ENCODE peak calls at places on chromosome 5, in four cellular contexts. One of them, this sample, is unnamed.

GRCh38 chr5:15286659-15287058 is 213.3 kb upstream of the FBXL7 start:
- DNase-seq in dorsolateral prefrontal cortex: peak
- DNase-seq in Peyer's patch: no peak
- DNase-seq in neural progenitor cell: peak
- DNase-seq in this sample: no peak

GRCh38 chr5:116472274-116472673 is 102.3 kb downstream of the SEMA6A start:
- DNase-seq in neural progenitor cell: no peak
- DNase-seq in dorsolateral prefrontal cortex: no peak
- DNase-seq in Peyer's patch: no peak
- DNase-seq in this sample: no peak

GRCh38 chr5:53366245-53366644 is 114.2 kb upstream of the FST start:
- DNase-seq in neural progenitor cell: no peak
- DNase-seq in Peyer's patch: no peak
- DNase-seq in dorsolateral prefrontal cortex: no peak
- DNase-seq in this sample: no peak

GRCh38 chr5:172163346-172163745 is 24.7 kb downstream of the STK10 start:
- DNase-seq in dorsolateral prefrontal cortex: peak
- DNase-seq in Peyer's patch: no peak
- DNase-seq in neural progenitor cell: no peak
- DNase-seq in this sample: no peak

GRCh38 chr5:90434116-90434714 is 24.7 kb upstream of the CETN3 start:
- DNase-seq in dorsolateral prefrontal cortex: peak
- DNase-seq in neural progenitor cell: peak
- DNase-seq in Peyer's patch: peak
- DNase-seq in this sample: no peak

GRCh38 chr5:100664140-100664539 is 129.0 kb downstream of the FAM174A start:
- DNase-seq in Peyer's patch: no peak
- DNase-seq in neural progenitor cell: no peak
- DNase-seq in dorsolateral prefrontal cortex: no peak
- DNase-seq in this sample: no peak

GRCh38 chr5:137621861-137622823 is 113.7 kb downstream of the KLHL3 start:
- DNase-seq in dorsolateral prefrontal cortex: no peak
- DNase-seq in neural progenitor cell: no peak
- DNase-seq in Peyer's patch: no peak
- DNase-seq in this sample: no peak

GRCh38 chr5:158127536-158127935 is 268.6 kb upstream of the CLINT1 start:
- DNase-seq in Peyer's patch: no peak
- DNase-seq in neural progenitor cell: no peak
- DNase-seq in dorsolateral prefrontal cortex: no peak
- DNase-seq in this sample: no peak

GRCh38 chr5:133947431-133947841 is 21.0 kb downstream of the C5orf15 start:
- DNase-seq in dorsolateral prefrontal cortex: no peak
- DNase-seq in neural progenitor cell: no peak
- DNase-seq in Peyer's patch: no peak
- DNase-seq in this sample: no peak

GRCh38 chr5:107204413-107204812 is 466.3 kb downstream of the EFNA5 start:
- DNase-seq in Peyer's patch: no peak
- DNase-seq in dorsolateral prefrontal cortex: no peak
- DNase-seq in neural progenitor cell: no peak
- DNase-seq in this sample: no peak

GRCh38 chr5:8981496-8981895 is 564.4 kb downstream of the SEMA5A start:
- DNase-seq in neural progenitor cell: no peak
- DNase-seq in Peyer's patch: no peak
- DNase-seq in dorsolateral prefrontal cortex: no peak
- DNase-seq in this sample: no peak

GRCh38 chr5:135310328-135310989 is 88.6 kb downstream of the MACROH2A1 start:
- DNase-seq in dorsolateral prefrontal cortex: no peak
- DNase-seq in neural progenitor cell: no peak
- DNase-seq in Peyer's patch: no peak
- DNase-seq in this sample: no peak

GRCh38 chr5:147396070-147396469 is 113.8 kb downstream of the DPYSL3 start:
- DNase-seq in neural progenitor cell: no peak
- DNase-seq in dorsolateral prefrontal cortex: no peak
- DNase-seq in Peyer's patch: peak
- DNase-seq in this sample: no peak

GRCh38 chr5:127072861-127073846 is at the start of gene C5orf63:
- DNase-seq in neural progenitor cell: no peak
- DNase-seq in Peyer's patch: peak
- DNase-seq in dorsolateral prefrontal cortex: peak
- DNase-seq in this sample: peak

GRCh38 chr5:4442221-4442620 is 697.9 kb upstream of the ADAMTS16 start:
- DNase-seq in neural progenitor cell: no peak
- DNase-seq in dorsolateral prefrontal cortex: no peak
- DNase-seq in Peyer's patch: no peak
- DNase-seq in this sample: no peak

GRCh38 chr5:132009706-132010405 is 1.6 kb downstream of the ACSL6 start:
- DNase-seq in Peyer's patch: peak
- DNase-seq in neural progenitor cell: peak
- DNase-seq in dorsolateral prefrontal cortex: no peak
- DNase-seq in this sample: no peak

GRCh38 chr5:132006331-132007120 is 4.9 kb downstream of the ACSL6 start:
- DNase-seq in neural progenitor cell: no peak
- DNase-seq in dorsolateral prefrontal cortex: peak
- DNase-seq in Peyer's patch: no peak
- DNase-seq in this sample: no peak

GRCh38 chr5:132007399-132008162 is 3.9 kb downstream of the ACSL6 start:
- DNase-seq in neural progenitor cell: peak
- DNase-seq in dorsolateral prefrontal cortex: peak
- DNase-seq in Peyer's patch: peak
- DNase-seq in this sample: peak

GRCh38 chr5:132008961-132009680 is 2.3 kb downstream of the ACSL6 start:
- DNase-seq in Peyer's patch: peak
- DNase-seq in neural progenitor cell: no peak
- DNase-seq in dorsolateral prefrontal cortex: peak
- DNase-seq in this sample: no peak

GRCh38 chr5:132008163-132008473 is 3.3 kb downstream of the ACSL6 start:
- DNase-seq in neural progenitor cell: no peak
- DNase-seq in dorsolateral prefrontal cortex: no peak
- DNase-seq in Peyer's patch: no peak
- DNase-seq in this sample: no peak
- TF ChIP-seq CTCF in neural progenitor cell: no peak
- TF ChIP-seq CTCF in dorsolateral prefrontal cortex: no peak
- TF ChIP-seq CTCF in Peyer's patch: no peak
- TF ChIP-seq CTCF in this sample: no peak

GRCh38 chr5:151040211-151040747 is 19.9 kb downstream of the GPX3 start:
- DNase-seq in Peyer's patch: peak
- DNase-seq in dorsolateral prefrontal cortex: no peak
- DNase-seq in neural progenitor cell: no peak
- DNase-seq in this sample: no peak

GRCh38 chr5:151037561-151038291 is 17.3 kb downstream of the GPX3 start:
- DNase-seq in neural progenitor cell: no peak
- DNase-seq in Peyer's patch: no peak
- DNase-seq in dorsolateral prefrontal cortex: no peak
- DNase-seq in this sample: no peak

GRCh38 chr5:151038292-151038745 is 17.9 kb downstream of the GPX3 start:
- DNase-seq in neural progenitor cell: no peak
- DNase-seq in dorsolateral prefrontal cortex: no peak
- DNase-seq in Peyer's patch: no peak
- DNase-seq in this sample: no peak

GRCh38 chr5:151038801-151039238 is 18.4 kb downstream of the GPX3 start:
- DNase-seq in dorsolateral prefrontal cortex: no peak
- DNase-seq in neural progenitor cell: no peak
- DNase-seq in Peyer's patch: no peak
- DNase-seq in this sample: no peak

DNA sequence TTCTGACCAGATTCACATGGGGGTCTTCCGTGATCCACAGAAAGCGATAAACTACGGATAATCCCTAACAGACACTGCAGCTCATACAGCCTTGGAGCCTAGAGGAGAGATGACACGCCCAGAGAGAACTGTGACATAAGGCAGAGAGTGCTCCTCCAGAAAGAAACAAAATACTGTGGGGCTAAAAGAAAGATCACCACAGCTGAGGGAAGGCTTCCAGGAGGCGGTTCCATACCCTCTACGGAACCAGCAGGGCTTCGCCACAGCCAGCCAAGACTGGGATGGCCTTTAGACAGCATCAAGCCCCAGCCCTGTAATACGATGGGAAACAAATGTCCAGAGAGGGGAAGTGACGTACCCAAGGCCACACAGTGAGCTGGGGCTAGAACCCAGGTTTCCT is 19.3 kb downstream of the GPX3 start:
- DNase-seq in dorsolateral prefrontal cortex: no peak
- DNase-seq in Peyer's patch: no peak
- DNase-seq in neural progenitor cell: no peak
- DNase-seq in this sample: no peak
- TF ChIP-seq CTCF in dorsolateral prefrontal cortex: no peak
- TF ChIP-seq CTCF in Peyer's patch: no peak
- TF ChIP-seq CTCF in neural progenitor cell: no peak
- TF ChIP-seq CTCF in this sample: no peak

GRCh38 chr5:104347119-104347708 is 784.6 kb upstream of the NUDT12 start:
- DNase-seq in Peyer's patch: no peak
- DNase-seq in dorsolateral prefrontal cortex: no peak
- DNase-seq in neural progenitor cell: peak
- DNase-seq in this sample: no peak
- TF ChIP-seq CTCF in Peyer's patch: no peak
- TF ChIP-seq CTCF in dorsolateral prefrontal cortex: peak
- TF ChIP-seq CTCF in neural progenitor cell: peak
- TF ChIP-seq CTCF in this sample: peak

GRCh38 chr5:16924201-16924600 is 11.9 kb downstream of the MYO10 start:
- DNase-seq in neural progenitor cell: no peak
- DNase-seq in Peyer's patch: no peak
- DNase-seq in dorsolateral prefrontal cortex: no peak
- DNase-seq in this sample: no peak
- TF ChIP-seq CTCF in neural progenitor cell: no peak
- TF ChIP-seq CTCF in Peyer's patch: no peak
- TF ChIP-seq CTCF in dorsolateral prefrontal cortex: no peak
- TF ChIP-seq CTCF in this sample: no peak

GRCh38 chr5:75152861-75153260 is 83.8 kb downstream of the ANKRD31 start:
- DNase-seq in dorsolateral prefrontal cortex: no peak
- DNase-seq in Peyer's patch: no peak
- DNase-seq in neural progenitor cell: no peak
- DNase-seq in this sample: no peak

GRCh38 chr5:75156585-75156984 is 80.1 kb downstream of the ANKRD31 start:
- DNase-seq in neural progenitor cell: peak
- DNase-seq in Peyer's patch: no peak
- DNase-seq in dorsolateral prefrontal cortex: no peak
- DNase-seq in this sample: no peak
- TF ChIP-seq CTCF in neural progenitor cell: peak
- TF ChIP-seq CTCF in Peyer's patch: no peak
- TF ChIP-seq CTCF in dorsolateral prefrontal cortex: no peak
- TF ChIP-seq CTCF in this sample: no peak

This sample was measured in GM10248.